ENCODE peak calls at places on chromosomes 7 and 10, in nine cellular contexts. R, X, P, E, K, Y, Q, Z and I are unnamed samples.

GRCh38 chr10:1206601-1207000 is 150.4 kb downstream of the WDR37 start:
- DNase-seq in X (no peak), Y (no peak), P (no peak), Z (no peak), Q (no peak), K (no peak), R (no peak), E (no peak), I (no peak)

GRCh38 chr10:102476466-102477141 is 25.3 kb upstream of the C10orf95 start:
- DNase-seq in E (no peak), Z (no peak), P (no peak), Q (no peak), R (no peak), K (no peak), Y (no peak), X (no peak), I (no peak)

GRCh38 chr7:27152816-27153486 is 568 bp upstream of the HOXA3 start:
- DNase-seq in X (no peak), R (no peak), Z (no peak), Q (no peak), Y (no peak), P (no peak), E (no peak), K (no peak), I (no peak)

GRCh38 chr7:90383422-90383821 is 19.8 kb upstream of the CLDN12 start:
- DNase-seq in X (no peak), P (no peak), Q (no peak), R (no peak), Z (no peak), E (no peak), Y (peak; percentile 35), K (no peak), I (no peak)

GRCh38 chr7:29331163-29331562 is 136.6 kb downstream of the CHN2 start:
- DNase-seq in K (no peak), P (no peak), R (no peak), Z (no peak), E (peak; percentile 37), X (no peak), Q (no peak), Y (no peak), I (no peak)

GRCh38 chr10:112588225-112588990 is 141.4 kb downstream of the VTI1A start:
- DNase-seq in E (no peak), P (no peak), Z (no peak), K (no peak), R (no peak), Y (no peak), X (no peak), Q (no peak), I (no peak)

GRCh38 chr10:103612462-103613365 is 119.2 kb downstream of the NEURL1 start:
- DNase-seq in R (peak; percentile 30), P (no peak), K (no peak), X (no peak), E (no peak), Y (peak; percentile 84), Z (no peak), Q (no peak), I (no peak)

GRCh38 chr7:67618569-67619543 is 622.2 kb downstream of the TYW1 start:
- DNase-seq in K (no peak), E (peak; percentile 80), Z (peak; percentile 63), Y (no peak), R (peak; percentile 3), X (no peak), P (no peak), Q (no peak), I (no peak)

GRCh38 chr7:92798517-92799249 is 37.7 kb downstream of the CDK6 start:
- DNase-seq in Y (no peak), Q (no peak), K (no peak), Z (no peak), P (no peak), X (no peak), R (no peak), E (no peak), I (no peak)

GRCh38 chr10:8279598-8279997 is 225.1 kb downstream of the GATA3 start:
- DNase-seq in R (no peak), Z (no peak), Y (no peak), Q (no peak), E (no peak), K (no peak), X (no peak), P (no peak), I (no peak)

GRCh38 chr7:131148708-131149428 is 178.8 kb upstream of the MKLN1 start:
- DNase-seq in R (no peak), Z (no peak), Q (no peak), K (no peak), E (no peak), Y (no peak), P (no peak), X (no peak), I (no peak)

GRCh38 chr7:29989257-29989995 is at the start of gene SCRN1:
- DNase-seq in R (peak; percentile 72), Y (no peak), Q (peak; percentile 26), E (peak; percentile 54), K (peak; percentile 57), P (peak; percentile 81), Z (peak; percentile 80), X (peak; percentile 6), I (peak; percentile 44)

GRCh38 chr7:2688409-2689342 is 674 bp downstream of the AMZ1 start:
- DNase-seq in Z (peak; percentile 51), K (no peak), E (no peak), Y (peak; percentile 21), X (no peak), R (peak; percentile 60), Q (no peak), P (no peak), I (peak; percentile 49)

GRCh38 chr10:52443419-52444388 is 129.6 kb downstream of the DKK1 start:
- DNase-seq in R (no peak), K (no peak), P (no peak), X (no peak), Z (no peak), E (no peak), Q (no peak), Y (peak; percentile 81), I (no peak)

GRCh38 chr10:20949967-20950366 is 52.9 kb upstream of the NEBL start:
- DNase-seq in Q (no peak), X (no peak), Z (peak; percentile 12), E (no peak), P (no peak), K (no peak), Y (no peak), R (no peak), I (no peak)

GRCh38 chr7:5532520-5533335 is 109.1 kb upstream of the TNRC18 start:
- DNase-seq in R (peak; percentile 24), P (peak; percentile 91), K (no peak), X (no peak), Z (peak; percentile 47), Q (peak; percentile 43), E (no peak), Y (no peak), I (peak; percentile 41)

GRCh38 chr10:4941540-4942330 is 21.5 kb upstream of the AKR1C1 start:
- DNase-seq in P (no peak), Y (no peak), E (no peak), X (no peak), R (no peak), Q (no peak), Z (no peak), K (no peak), I (no peak)

GRCh38 chr10:14225374-14225773 is 105.3 kb downstream of the FRMD4A start:
- DNase-seq in Y (no peak), P (no peak), E (no peak), Z (no peak), K (no peak), Q (no peak), X (no peak), R (peak; percentile 31), I (no peak)